ENCODE peak calls at places on chromosomes 1 and 21, in four cellular contexts. G is stimulated activated CD4-positive, alpha-beta T cell treated with anti-CD3 and anti-CD28 coated beads, Interleukin-12 subunit alpha, Interleukin-12 subunit beta, amount 100 ng/mL, for 4 hours; H is GM20000; R is NCI-H1694. Q is an unnamed sample.

GRCh38 chr1:212234431-212235298 is 50.5 kb upstream of the PPP2R5A start:
- DNase-seq in G (no peak), H (peak), R (no peak), Q (peak)

GRCh38 chr1:159889821-159890252 is 10.1 kb downstream of the CFAP45 start:
- DNase-seq in G (no peak), H (peak), R (no peak), Q (no peak)

GRCh38 chr21:44940116-44940631 is 345 bp downstream of the SLX9 start:
- DNase-seq in G (no peak), H (no peak), R (no peak), Q (no peak)

GRCh38 chr1:84434756-84435142 is 36.5 kb downstream of the DNASE2B start:
- DNase-seq in G (no peak), H (no peak), R (no peak), Q (no peak)

GRCh38 chr1:31007462-31007991 is 58.0 kb downstream of the PUM1 start:
- DNase-seq in G (no peak), H (no peak), R (no peak), Q (no peak)

GRCh38 chr1:15420853-15421465 is 11.3 kb downstream of the EFHD2 start:
- DNase-seq in G (no peak), H (no peak), R (no peak), Q (no peak)

GRCh38 chr1:64097859-64098258 is 105.6 kb upstream of the UBE2U start:
- DNase-seq in G (no peak), H (no peak), R (no peak), Q (no peak)

GRCh38 chr1:25774921-25775774 is 24.8 kb upstream of the SELENON start:
- DNase-seq in G (peak), H (peak), R (peak), Q (peak)

GRCh38 chr1:198165927-198166647 is 9.3 kb downstream of the NEK7 start:
- DNase-seq in G (no peak), H (no peak), R (no peak), Q (no peak)

GRCh38 chr1:245154429-245155185 is at the start of gene KIF26B:
- DNase-seq in G (peak), H (peak), R (no peak), Q (peak)

GRCh38 chr1:47190807-47191206 is 971 bp upstream of the PDZK1IP1 start:
- DNase-seq in G (no peak), H (no peak), R (no peak), Q (no peak)

GRCh38 chr1:180814258-180814657 is 98.4 kb upstream of the KIAA1614 start:
- DNase-seq in G (no peak), H (no peak), R (no peak), Q (peak)

GRCh38 chr1:228076796-228077430 is 5.6 kb upstream of the ARF1 start:
- DNase-seq in G (no peak), H (no peak), R (no peak), Q (no peak)

GRCh38 chr21:25330266-25330665 is 277.0 kb downstream of the MRPL39 start:
- DNase-seq in G (no peak), H (no peak), R (no peak), Q (no peak)

GRCh38 chr1:39575191-39576015 is 1.2 kb downstream of the PABPC4 start:
- DNase-seq in G (peak), H (peak), R (peak), Q (peak)

GRCh38 chr1:151540982-151541377 is 871 bp downstream of the TUFT1 start:
- DNase-seq in G (no peak), H (no peak), R (no peak), Q (peak)

GRCh38 chr1:8512504-8512903 is 194.6 kb downstream of the SLC45A1 start:
- DNase-seq in G (no peak), H (no peak), R (no peak), Q (no peak)

Q was measured in NCI-H146.